ENCODE peak calls at places on chromosomes 16 and 17, in four cellular contexts. G, J, N and X are unnamed samples.

GRCh38 chr17:42675984-42676423 is 790 bp downstream of the PLEKHH3 start:
- DNase-seq in G (peak), J (no peak), N (peak), X (no peak)

GRCh38 chr17:4837471-4838305 is 4.5 kb downstream of the MINK1 start:
- DNase-seq in G (no peak), J (no peak), N (no peak), X (no peak)

GRCh38 chr17:40091691-40092397 is 8.5 kb downstream of the NR1D1 start:
- DNase-seq in G (peak), J (no peak), N (no peak), X (no peak)

GRCh38 chr16:590165-590874 is 454 bp downstream of the RAB40C start:
- DNase-seq in G (peak), J (no peak), N (peak), X (no peak)

GRCh38 chr16:23401142-23401541 is 51.8 kb downstream of the COG7 start:
- DNase-seq in G (no peak), J (no peak), N (no peak), X (no peak)

GRCh38 chr17:58710948-58711552 is 18.6 kb downstream of the RAD51C start:
- DNase-seq in G (peak), J (peak), N (peak), X (peak)

GRCh38 chr17:50267074-50267841 is 7.0 kb upstream of the TMEM92 start:
- DNase-seq in G (no peak), J (no peak), N (no peak), X (no peak)

GRCh38 chr16:86383488-86384262 is 126.7 kb upstream of the FOXF1 start:
- DNase-seq in G (no peak), J (no peak), N (no peak), X (no peak)

GRCh38 chr16:78443780-78444422 is 344.4 kb downstream of the WWOX start:
- DNase-seq in G (no peak), J (no peak), N (no peak), X (no peak)

GRCh38 chr17:69123626-69124025 is 18.1 kb downstream of the ABCA6 start:
- DNase-seq in G (no peak), J (no peak), N (no peak), X (no peak)

GRCh38 chr17:41463746-41464145 is 3.4 kb downstream of the KRT32 start:
- DNase-seq in G (no peak), J (no peak), N (no peak), X (no peak)

GRCh38 chr17:17975441-17975840 is 2.8 kb downstream of the DRC3 start:
- DNase-seq in G (no peak), J (no peak), N (no peak), X (no peak)

GRCh38 chr16:1794221-1794871 is 841 bp upstream of the IGFALS start:
- DNase-seq in G (no peak), J (no peak), N (no peak), X (no peak)

GRCh38 chr17:28684963-28685362 is 23.0 kb downstream of the SUPT6H start:
- DNase-seq in G (peak), J (no peak), N (no peak), X (no peak)

GRCh38 chr17:6413073-6413472 is 21.8 kb downstream of the AIPL1 start:
- DNase-seq in G (no peak), J (peak), N (peak), X (no peak)

GRCh38 chr17:62935481-62935880 is 30.6 kb upstream of the TANC2 start:
- DNase-seq in G (no peak), J (no peak), N (peak), X (no peak)

GRCh38 chr17:27630607-27631408 is at the start of gene LGALS9:
- DNase-seq in G (no peak), J (no peak), N (no peak), X (peak)

GRCh38 chr16:85291302-85292148 is 179.3 kb upstream of the CIBAR2 start:
- DNase-seq in G (no peak), J (no peak), N (no peak), X (no peak)

GRCh38 chr16:53912155-53912554 is 208.2 kb downstream of the FTO start:
- DNase-seq in G (no peak), J (no peak), N (no peak), X (no peak)

GRCh38 chr16:14307059-14307531 is 236.0 kb downstream of the MRTFB start:
- DNase-seq in G (no peak), J (no peak), N (no peak), X (no peak)

GRCh38 chr17:76726231-76726765 is at the start of gene JMJD6:
- DNase-seq in G (peak), J (peak), N (peak), X (peak)

GRCh38 chr16:23348579-23349469 is 46.7 kb downstream of the SCNN1B start:
- DNase-seq in G (peak), J (no peak), N (peak), X (no peak)

GRCh38 chr17:76955191-76955590 is 87.0 kb downstream of the MGAT5B start:
- DNase-seq in G (no peak), J (no peak), N (no peak), X (no peak)

GRCh38 chr16:50573947-50574751 is 26.0 kb downstream of the NKD1 start:
- DNase-seq in G (no peak), J (no peak), N (no peak), X (no peak)

GRCh38 chr16:85986931-85987749 is 88.2 kb downstream of the IRF8 start:
- DNase-seq in G (peak), J (no peak), N (peak), X (peak)

GRCh38 chr17:28755486-28755885 is 11.7 kb downstream of the TRAF4 start:
- DNase-seq in G (no peak), J (no peak), N (no peak), X (no peak)

GRCh38 chr16:1413684-1414531 is 596 bp downstream of the UNKL start:
- DNase-seq in G (peak), J (peak), N (peak), X (peak)

GRCh38 chr17:7072406-7072805 is 7.6 kb downstream of the CLEC10A start:
- DNase-seq in G (no peak), J (no peak), N (no peak), X (no peak)

GRCh38 chr17:60577147-60577925 is 22.7 kb upstream of the PPM1D start:
- DNase-seq in G (peak), J (no peak), N (no peak), X (no peak)

GRCh38 chr16:30065943-30066881 is 652 bp downstream of the ALDOA start:
- DNase-seq in G (peak), J (no peak), N (peak), X (peak)

GRCh38 chr17:81549826-81550225 is 2.3 kb downstream of the FAAP100 start:
- DNase-seq in G (no peak), J (no peak), N (no peak), X (no peak)

GRCh38 chr17:43372273-43372911 is 26.4 kb upstream of the ARL4D start:
- DNase-seq in G (no peak), J (no peak), N (peak), X (no peak)

GRCh38 chr16:71499775-71500364 is 10.7 kb upstream of the ZNF19 start:
- DNase-seq in G (peak), J (peak), N (peak), X (peak)

GRCh38 chr16:84357191-84357651 is 11.1 kb upstream of the ATP2C2 start:
- DNase-seq in G (no peak), J (no peak), N (no peak), X (no peak)

GRCh38 chr16:52366997-52367396 is 179.9 kb downstream of the TOX3 start:
- DNase-seq in G (no peak), J (no peak), N (no peak), X (no peak)

GRCh38 chr16:76650579-76650978 is 373.4 kb downstream of the CNTNAP4 start:
- DNase-seq in G (no peak), J (no peak), N (no peak), X (no peak)

GRCh38 chr17:57295526-57296023 is 39.3 kb downstream of the MSI2 start:
- DNase-seq in G (no peak), J (peak), N (no peak), X (no peak)

GRCh38 chr16:787978-788398 is at the start of gene RPUSD1:
- DNase-seq in G (no peak), J (no peak), N (no peak), X (no peak)

GRCh38 chr17:13027246-13027645 is 9.4 kb upstream of the ELAC2 start:
- DNase-seq in G (no peak), J (no peak), N (no peak), X (no peak)

GRCh38 chr16:21279501-21279900 is 1.4 kb upstream of the CRYM start:
- DNase-seq in G (no peak), J (no peak), N (no peak), X (no peak)

GRCh38 chr16:21284414-21284813 is 6.3 kb upstream of the CRYM start:
- DNase-seq in G (no peak), J (no peak), N (no peak), X (no peak)

GRCh38 chr16:21277927-21278706 is at the start of gene CRYM:
- DNase-seq in G (peak), J (no peak), N (peak), X (peak)

GRCh38 chr16:21281698-21282389 is 3.8 kb upstream of the CRYM start:
- DNase-seq in G (peak), J (no peak), N (no peak), X (no peak)

DNA sequence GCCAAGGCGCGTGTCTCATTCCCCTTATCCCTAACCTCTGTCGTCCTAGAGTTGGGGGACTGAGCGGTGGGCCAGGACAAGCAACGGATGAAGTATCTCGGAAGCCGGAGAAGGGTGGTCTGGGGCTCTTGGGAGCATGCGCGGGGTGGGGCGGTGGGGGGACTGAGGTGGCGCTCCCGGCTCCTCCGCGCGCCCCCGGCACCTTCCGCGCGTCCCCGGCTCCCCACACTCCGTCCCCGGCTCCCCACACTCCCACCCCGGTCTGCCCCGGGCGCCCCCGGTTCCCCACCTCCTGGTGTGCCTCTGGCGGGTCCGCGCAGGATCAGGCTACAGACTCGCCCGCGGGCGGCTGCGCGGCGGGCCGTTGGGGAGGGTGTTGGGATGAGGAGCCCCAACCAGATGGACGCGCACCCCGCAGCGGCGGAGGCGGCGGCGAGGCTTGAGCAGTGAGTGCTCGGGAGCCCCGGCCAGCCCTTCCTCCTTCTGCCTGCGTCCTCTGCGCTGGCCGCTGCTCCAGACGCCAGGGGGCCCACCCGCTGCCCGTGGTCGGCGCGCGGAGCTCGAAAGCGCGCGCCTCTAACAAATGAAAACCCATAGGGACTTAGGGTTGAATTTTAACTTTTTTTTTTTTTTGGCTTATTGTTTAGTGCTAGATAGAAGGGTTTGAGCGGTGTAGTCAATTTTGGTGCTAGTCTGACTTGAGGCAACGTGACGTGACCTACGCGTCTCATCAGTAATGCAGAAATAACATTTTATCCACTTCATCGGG is 5.6 kb upstream of the CRYM start:
- DNase-seq in G (peak), J (no peak), N (peak), X (no peak)
- TF ChIP-seq CTCF in G (peak), J (peak), N (peak), X (no peak)

DNA sequence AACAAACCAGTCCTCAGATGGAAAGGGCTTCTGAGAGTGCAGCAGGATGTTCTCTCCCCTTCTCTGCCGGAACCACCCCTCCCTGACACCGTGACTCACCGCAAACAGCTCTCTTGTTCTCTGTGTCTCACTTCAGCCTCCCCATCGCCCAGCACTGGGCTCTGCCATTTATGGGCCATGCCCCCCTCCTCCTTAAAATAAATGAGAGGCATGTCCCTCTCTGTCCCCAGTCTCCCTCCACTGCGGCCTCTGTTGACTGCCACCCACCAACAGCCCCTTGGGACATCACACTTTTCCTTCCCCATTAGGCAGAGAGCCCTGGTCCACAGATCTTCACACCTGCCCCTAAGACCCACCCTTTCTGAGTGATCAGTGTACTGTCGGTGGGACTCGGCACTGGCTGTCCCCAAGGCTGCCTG is 6.3 kb downstream of the CCDC102A start:
- DNase-seq in G (no peak), J (no peak), N (no peak), X (peak)
- H3K27ac ChIP-seq in G (no peak), J (peak), N (no peak), X (peak)

DNA sequence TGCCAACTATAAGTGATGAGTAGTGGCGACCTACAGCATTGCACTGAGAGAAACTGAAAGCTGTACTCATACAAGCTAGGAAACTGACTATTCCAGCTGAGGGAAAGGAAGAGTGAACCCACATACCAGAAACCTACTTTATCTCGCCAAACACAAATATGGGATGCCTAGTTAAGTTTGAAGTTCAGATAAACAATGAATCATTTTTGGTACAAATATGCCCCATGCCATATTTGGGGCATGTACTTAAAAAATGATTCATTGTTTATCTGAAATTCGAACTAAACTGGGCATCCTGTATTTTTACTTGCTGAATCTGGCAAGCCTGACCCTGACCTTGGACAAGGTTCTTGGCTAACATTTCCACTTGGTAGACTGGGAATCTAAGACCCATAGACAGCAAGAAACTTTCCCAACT is 527.8 kb upstream of the PSMD7 start:
- DNase-seq in G (no peak), J (no peak), N (no peak), X (no peak)
- TF ChIP-seq CTCF in G (no peak), J (no peak), N (no peak), X (no peak)

DNA sequence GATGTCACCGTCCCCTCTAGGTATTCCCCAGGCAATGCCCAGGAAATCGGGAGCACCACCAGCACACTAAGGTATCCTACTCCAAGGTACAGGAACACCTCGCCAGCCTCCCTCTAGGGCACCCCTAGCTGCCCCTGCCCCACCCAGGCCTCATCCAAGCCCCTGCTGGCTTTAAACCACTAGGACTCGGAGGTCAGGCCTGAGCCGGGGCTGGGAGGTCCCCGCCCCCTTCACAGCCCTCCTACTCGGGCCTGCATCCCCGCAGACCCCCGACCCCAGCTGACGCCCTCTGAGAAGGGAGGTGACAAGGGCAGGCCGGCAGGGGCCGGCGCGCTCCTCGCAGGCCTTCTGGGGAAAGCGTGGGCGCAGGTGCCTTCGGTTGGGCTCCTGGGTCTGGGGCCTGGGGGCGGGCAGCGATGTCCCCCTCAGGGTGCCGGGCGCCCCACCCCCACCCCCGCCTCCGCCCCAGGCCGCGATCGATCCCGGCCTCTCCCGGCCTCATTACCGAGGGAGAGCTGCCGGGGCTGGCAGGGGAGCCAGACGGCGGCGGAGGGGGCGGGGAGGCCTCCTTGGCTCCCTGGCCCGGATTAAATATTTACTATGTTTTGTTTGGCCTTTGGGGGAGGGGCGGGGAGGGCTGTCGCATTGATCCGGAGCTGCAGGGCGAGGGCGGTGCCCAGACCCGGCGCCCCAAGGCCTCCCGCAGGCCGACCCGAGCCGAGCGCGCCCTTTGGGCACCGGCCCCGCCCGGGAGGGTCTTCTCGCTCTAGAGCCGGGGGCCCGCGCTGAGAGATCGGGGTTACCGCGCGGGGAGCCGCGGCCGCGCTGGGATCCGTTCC is 27.3 kb downstream of the RTN4RL1 start:
- DNase-seq in G (peak), J (no peak), N (peak), X (no peak)
- H3K27ac ChIP-seq in G (peak), J (no peak), N (peak), X (no peak)

DNA sequence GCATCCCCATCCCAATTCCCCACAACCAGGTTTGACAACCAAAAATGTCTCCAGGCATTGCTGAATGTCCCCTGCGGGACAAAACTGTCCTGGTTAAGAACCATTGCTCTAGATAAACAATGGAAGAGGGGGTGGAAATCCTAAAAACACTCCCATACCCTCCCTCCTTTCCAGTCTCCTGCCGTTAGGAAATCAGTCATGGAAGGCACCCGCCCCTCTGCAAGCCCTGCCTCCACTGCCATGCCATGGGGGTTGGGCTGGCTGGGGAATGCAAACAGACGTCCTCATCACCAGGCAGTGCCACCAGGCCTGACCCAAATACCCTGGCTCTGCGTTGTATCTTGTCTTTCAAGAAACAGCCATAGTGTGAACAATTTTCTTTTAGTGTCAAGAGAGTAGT is 57.5 kb downstream of the CYTH1 start:
- DNase-seq in G (no peak), J (no peak), N (no peak), X (no peak)
- TF ChIP-seq CTCF in G (no peak), J (no peak), N (no peak), X (no peak)

GRCh38 chr16:89360760-89361435 is 129.5 kb downstream of the ANKRD11 start:
- DNase-seq in G (no peak), J (no peak), N (no peak), X (peak)

GRCh38 chr16:89357055-89357454 is 133.3 kb downstream of the ANKRD11 start:
- DNase-seq in G (peak), J (no peak), N (no peak), X (no peak)

GRCh38 chr16:89359296-89360147 is 130.8 kb downstream of the ANKRD11 start:
- DNase-seq in G (peak), J (no peak), N (no peak), X (no peak)

GRCh38 chr16:89357460-89357859 is 132.9 kb downstream of the ANKRD11 start:
- DNase-seq in G (no peak), J (no peak), N (peak), X (no peak)

DNA sequence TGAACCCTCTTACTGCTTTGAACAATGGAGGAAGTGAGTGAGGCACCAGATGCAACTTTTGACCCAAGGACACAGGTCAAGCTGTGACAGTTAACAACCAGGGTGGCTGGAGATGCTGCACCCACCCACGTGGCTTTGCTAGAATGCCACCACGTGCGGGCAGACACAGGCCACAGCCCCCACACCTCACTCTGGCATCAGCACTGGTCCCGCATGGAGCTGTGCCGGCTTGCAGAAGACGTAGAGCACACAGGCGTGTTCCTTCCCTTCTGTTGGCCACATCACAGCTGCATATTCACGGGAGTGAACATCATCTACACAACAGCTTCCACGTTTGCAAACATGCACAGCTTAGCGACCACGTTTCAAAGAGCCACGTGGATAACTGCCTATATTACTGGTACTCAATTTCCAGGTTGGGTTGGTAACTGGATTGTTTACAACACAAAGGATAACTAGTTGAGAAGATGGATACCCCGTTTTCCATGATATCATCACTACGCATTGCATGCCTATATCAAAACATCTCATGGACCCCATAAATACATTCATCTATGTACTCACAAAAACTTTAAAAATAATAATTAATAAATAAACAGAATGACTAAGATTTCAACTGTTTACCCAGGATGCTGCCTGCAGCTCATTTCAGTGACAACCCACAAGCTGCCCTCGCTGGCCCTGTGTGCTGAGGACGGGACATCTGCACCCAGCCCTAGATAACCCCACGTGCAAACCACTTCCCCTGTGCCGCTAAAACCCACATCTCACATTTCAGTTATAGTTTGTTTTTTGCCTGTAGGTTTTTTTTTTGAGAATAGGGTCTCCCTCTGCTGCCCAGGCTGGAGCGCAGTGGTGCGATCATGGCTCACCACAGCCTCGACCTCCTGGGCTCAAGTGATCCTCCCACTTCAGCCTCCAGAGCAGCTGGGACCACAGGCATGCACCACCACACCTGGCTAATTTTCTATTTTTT is 132.0 kb downstream of the ANKRD11 start:
- DNase-seq in G (no peak), J (no peak), N (no peak), X (peak)
- H3K27ac ChIP-seq in G (no peak), J (no peak), N (no peak), X (no peak)